ENCODE peak calls at places on chromosomes 5 and 9, in ten cellular contexts. I is body of pancreas, K is tibial artery, Q is heart left ventricle, W is left ventricle myocardium inferior, A is bronchial epithelial cell, D is brain microvascular endothelial cell, Z is GM23338, E is breast epithelium, C is cardiac muscle cell. M is an unnamed sample. For H3K36me3, the result is how much of the 10 kb centered on the place peaks cover.

GRCh38 chr9:126676685-126677143 is 63.0 kb downstream of the LMX1B start:
- DNase-seq in C (no peak), I (no peak), D (no peak), A (no peak), Q (no peak), W (no peak), E (peak), K (no peak), Z (peak), M (no peak)

GRCh38 chr5:105587963-105588662 is 2025.5 kb upstream of the NUDT12 start:
- DNase-seq in E (no peak), A (peak), K (no peak), C (no peak), I (no peak), W (no peak), Z (no peak), Q (no peak), D (no peak), M (no peak)

GRCh38 chr9:126805546-126806262 is 864 bp downstream of the ZBTB43 start:
- DNase-seq in D (peak), C (peak), A (peak), Z (peak), K (no peak), W (peak), I (peak), Q (peak), E (peak), M (peak)

GRCh38 chr5:123000731-123001130 is 35.8 kb downstream of the PPIC start:
- DNase-seq in K (no peak), A (no peak), Z (no peak), W (no peak), D (no peak), C (no peak), I (no peak), E (no peak), Q (no peak), M (no peak)

GRCh38 chr9:123834907-123835562 is 94.9 kb downstream of the DENND1A start:
- DNase-seq in W (no peak), Q (no peak), D (peak), I (no peak), C (peak), A (no peak), K (no peak), Z (peak), E (no peak), M (no peak)

GRCh38 chr5:144971067-144971850 is 800.6 kb downstream of the KCTD16 start:
- DNase-seq in C (no peak), E (no peak), A (peak), Q (no peak), K (no peak), D (no peak), I (no peak), W (no peak), Z (no peak), M (no peak)

GRCh38 chr5:143471041-143471509 is 67.6 kb upstream of the NR3C1 start:
- DNase-seq in Z (no peak), E (no peak), C (peak), Q (no peak), K (no peak), W (no peak), A (peak), D (peak), I (no peak), M (no peak)

GRCh38 chr5:27702339-27702820 is 664.0 kb upstream of the CDH9 start:
- DNase-seq in K (no peak), I (no peak), W (no peak), Q (no peak), D (peak), A (peak), Z (peak), E (no peak), C (peak), M (no peak)

GRCh38 chr9:127886401-127886972 is 9.0 kb upstream of the AK1 start:
- DNase-seq in Z (no peak), K (no peak), E (no peak), I (no peak), A (no peak), C (no peak), W (no peak), D (no peak), Q (peak), M (no peak)

GRCh38 chr5:130385619-130386018 is 481.4 kb downstream of the CHSY3 start:
- DNase-seq in W (no peak), A (no peak), E (no peak), Q (no peak), C (no peak), Z (peak), I (no peak), K (no peak), D (no peak), M (no peak)

DNA sequence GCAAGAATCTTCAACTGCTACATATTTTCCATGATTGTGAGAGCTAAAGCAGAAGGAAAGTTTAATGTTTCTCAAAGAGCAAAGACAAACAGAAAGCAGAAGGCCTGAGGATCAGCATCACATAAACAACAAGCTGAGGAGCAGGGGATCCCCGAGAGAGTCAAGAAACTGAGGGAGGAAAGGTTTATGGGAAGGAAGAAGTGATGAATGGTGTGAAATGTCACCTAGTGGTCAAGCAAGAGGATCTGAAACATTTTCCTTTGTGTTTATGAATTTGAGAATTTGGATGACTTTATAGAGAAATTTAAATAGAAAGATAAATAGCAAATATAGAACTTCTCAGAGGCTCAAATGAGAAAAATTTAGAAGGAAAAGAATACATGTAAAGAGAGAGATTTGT is 481.9 kb downstream of the CHSY3 start:
- DNase-seq in D (no peak), C (no peak), W (no peak), A (no peak), I (no peak), Q (no peak), K (no peak), Z (peak), E (no peak), M (no peak)
- TF ChIP-seq CTCF in D (no peak), C (no peak), W (no peak), A (no peak), I (no peak), Q (no peak), K (no peak), Z (peak), E (no peak), M (no peak)

DNA sequence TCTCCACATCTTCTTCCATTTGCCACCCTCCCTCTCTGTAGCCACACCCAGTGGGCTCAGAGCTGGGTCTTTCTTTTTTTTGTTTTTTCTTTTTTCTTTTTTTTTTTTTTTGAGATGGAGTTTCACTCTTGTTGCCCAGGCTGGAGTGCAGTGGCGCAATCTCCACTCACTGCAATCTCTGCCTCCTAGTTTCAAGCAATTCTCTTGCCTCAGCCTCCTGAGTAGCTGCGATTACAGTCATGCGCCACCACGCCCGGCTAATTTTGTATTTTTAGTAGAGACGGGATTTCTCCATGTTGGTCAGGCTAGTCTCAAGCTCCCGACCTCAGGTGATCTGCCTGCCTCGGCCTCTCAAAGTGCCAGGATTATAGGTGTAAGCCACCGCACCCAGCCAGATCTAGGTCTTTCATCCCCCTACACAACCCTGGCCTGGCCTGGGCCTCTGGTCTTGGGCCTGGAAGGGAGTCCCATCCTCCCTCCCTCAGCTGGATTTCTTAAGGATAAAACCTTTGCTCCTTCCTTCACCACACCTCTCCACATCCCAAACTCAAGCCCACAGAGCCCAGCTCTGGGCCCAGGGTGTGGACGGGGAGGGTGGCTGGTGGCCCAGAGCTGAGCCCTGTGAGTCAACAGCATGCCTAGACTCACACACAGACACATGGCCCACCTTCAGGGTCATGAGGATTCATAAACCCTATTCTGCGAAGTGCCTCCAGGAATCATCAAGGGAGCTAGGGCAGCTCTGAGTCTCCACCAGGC is 18.8 kb upstream of the KCNIP1 start:
- DNase-seq in K (no peak), Z (no peak), A (no peak), W (no peak), E (no peak), Q (no peak), C (no peak), D (no peak), I (no peak), M (peak)
- H3K4me3 ChIP-seq in K (no peak), Z (no peak), A (no peak), W (no peak), E (no peak), Q (no peak), C (no peak), D (no peak), I (no peak), M (no peak)

GRCh38 chr5:177338251-177339106 is 13.0 kb downstream of the LMAN2 start:
- DNase-seq in E (no peak), W (no peak), A (no peak), I (no peak), Z (no peak), D (no peak), C (no peak), K (no peak), Q (no peak), M (peak)

GRCh38 chr5:177336112-177336511 is 15.4 kb downstream of the LMAN2 start:
- DNase-seq in I (no peak), Z (peak), K (no peak), E (no peak), A (no peak), Q (no peak), W (no peak), D (no peak), C (peak), M (peak)

GRCh38 chr5:177335701-177336065 is 15.8 kb downstream of the LMAN2 start:
- DNase-seq in D (no peak), E (no peak), I (no peak), W (peak), K (no peak), C (no peak), A (no peak), Z (no peak), Q (no peak), M (peak)

GRCh38 chr5:177335043-177335700 is 16.3 kb downstream of the LMAN2 start:
- DNase-seq in D (no peak), W (peak), Q (no peak), C (no peak), A (no peak), K (no peak), I (no peak), Z (no peak), E (no peak), M (peak)

GRCh38 chr5:177336603-177337494 is 14.6 kb downstream of the LMAN2 start:
- DNase-seq in A (no peak), Z (no peak), I (no peak), W (no peak), C (no peak), D (no peak), E (peak), K (no peak), Q (no peak), M (peak)
- H3K36me3 ChIP-seq in A (under half), Z (under half), I (under half), W (half or more), C (under half), D (under half), E (under half), K (half or more), Q (half or more), M (half or more)

GRCh38 chr5:108415726-108416125 is 33.8 kb upstream of the FBXL17 start:
- DNase-seq in C (no peak), Q (no peak), Z (no peak), D (no peak), I (no peak), A (peak), W (no peak), E (no peak), K (no peak), M (no peak)
- TF ChIP-seq CTCF in C (no peak), Q (no peak), Z (no peak), D (no peak), I (no peak), A (no peak), W (no peak), E (no peak), K (no peak), M (no peak)

GRCh38 chr9:105132576-105132975 is 111.9 kb upstream of the SLC44A1 start:
- DNase-seq in Z (no peak), A (no peak), Q (no peak), I (no peak), C (peak), E (no peak), K (no peak), W (no peak), D (peak), M (no peak)

GRCh38 chr9:105142406-105143092 is 101.9 kb upstream of the SLC44A1 start:
- DNase-seq in K (no peak), I (no peak), D (peak), W (no peak), C (peak), Z (no peak), A (no peak), E (no peak), Q (no peak), M (no peak)

GRCh38 chr9:105141448-105142101 is 102.9 kb upstream of the SLC44A1 start:
- DNase-seq in Z (no peak), K (no peak), E (no peak), A (no peak), Q (no peak), C (no peak), W (no peak), D (no peak), I (no peak), M (no peak)

GRCh38 chr9:105144076-105144475 is 100.4 kb upstream of the SLC44A1 start:
- DNase-seq in Z (no peak), D (no peak), E (no peak), C (no peak), I (no peak), K (no peak), W (no peak), A (peak), Q (no peak), M (no peak)

GRCh38 chr9:105138306-105138801 is 106.1 kb upstream of the SLC44A1 start:
- DNase-seq in K (no peak), D (peak), A (no peak), W (peak), Z (peak), C (peak), E (peak), I (no peak), Q (peak), M (no peak)
- H3K4me3 ChIP-seq in K (no peak), D (no peak), A (no peak), W (no peak), Z (peak), C (no peak), E (no peak), I (no peak), Q (no peak), M (no peak)

GRCh38 chr5:151182501-151182900 is 24.9 kb upstream of the ANXA6 start:
- DNase-seq in Z (no peak), K (no peak), I (no peak), E (no peak), A (no peak), C (no peak), W (no peak), D (no peak), Q (no peak), M (no peak)

GRCh38 chr5:151182976-151183375 is 25.4 kb upstream of the ANXA6 start:
- DNase-seq in E (no peak), W (no peak), C (no peak), K (no peak), A (no peak), D (no peak), Z (no peak), I (no peak), Q (no peak), M (no peak)

GRCh38 chr5:151184316-151185042 is 26.9 kb upstream of the ANXA6 start:
- DNase-seq in D (no peak), K (no peak), W (no peak), A (no peak), Q (no peak), C (peak), I (no peak), E (no peak), Z (no peak), M (no peak)

GRCh38 chr5:151181818-151182217 is 24.2 kb upstream of the ANXA6 start:
- DNase-seq in W (no peak), Q (no peak), E (no peak), I (no peak), K (no peak), A (no peak), D (no peak), C (no peak), Z (no peak), M (no peak)

GRCh38 chr5:151183451-151184245 is 26.1 kb upstream of the ANXA6 start:
- DNase-seq in C (no peak), A (peak), E (no peak), Q (no peak), W (no peak), Z (no peak), K (no peak), D (no peak), I (no peak), M (no peak)
- H3K36me3 ChIP-seq in C (under half), A (under half), E (under half), Q (half or more), W (half or more), Z (under half), K (under half), D (under half), I (under half), M (half or more)

GRCh38 chr9:98329281-98329680 is 73.8 kb upstream of the TBC1D2 start:
- DNase-seq in Z (no peak), Q (no peak), A (peak), I (no peak), D (no peak), K (no peak), E (no peak), W (no peak), C (no peak), M (no peak)

GRCh38 chr9:98328770-98329169 is 73.3 kb upstream of the TBC1D2 start:
- DNase-seq in K (no peak), Q (no peak), I (no peak), E (no peak), A (no peak), W (no peak), D (no peak), C (no peak), Z (no peak), M (no peak)

GRCh38 chr9:98328141-98328540 is 72.7 kb upstream of the TBC1D2 start:
- DNase-seq in Z (no peak), I (no peak), K (no peak), D (no peak), A (no peak), C (no peak), W (no peak), E (no peak), Q (no peak), M (no peak)

GRCh38 chr9:98330831-98331230 is 75.4 kb upstream of the TBC1D2 start:
- DNase-seq in Q (no peak), D (peak), C (peak), K (no peak), A (no peak), I (no peak), W (no peak), Z (no peak), E (no peak), M (no peak)

DNA sequence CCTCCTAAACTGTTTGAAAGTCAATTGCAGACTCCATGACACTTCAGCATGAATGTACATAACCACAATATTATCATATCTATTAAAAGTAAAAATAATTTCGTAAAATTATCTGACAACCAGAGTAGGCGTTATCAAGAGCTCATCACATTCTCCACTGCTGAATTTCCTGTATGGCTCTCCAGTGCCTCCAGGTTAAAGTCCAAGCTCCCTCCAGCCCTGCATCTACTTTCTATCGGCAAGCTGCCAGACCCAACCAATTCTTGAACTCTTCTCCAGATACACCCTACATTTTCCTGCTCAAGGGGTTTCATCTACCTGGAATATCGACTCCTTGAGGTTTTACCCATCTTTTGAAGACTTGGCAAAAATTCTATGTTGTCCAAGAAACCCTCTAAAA is 74.5 kb upstream of the TBC1D2 start:
- DNase-seq in C (no peak), K (no peak), W (no peak), Z (no peak), I (no peak), A (no peak), E (no peak), D (no peak), Q (no peak), M (no peak)
- TF ChIP-seq CTCF in C (no peak), K (no peak), W (no peak), Z (no peak), I (no peak), A (no peak), E (no peak), D (no peak), Q (no peak), M (no peak)

GRCh38 chr9:134293031-134293521 is 33.2 kb upstream of the RXRA start:
- DNase-seq in Z (no peak), E (no peak), D (no peak), Q (peak), W (no peak), C (no peak), I (no peak), A (no peak), K (no peak), M (peak)

GRCh38 chr9:134295746-134296250 is 30.5 kb upstream of the RXRA start:
- DNase-seq in A (no peak), C (no peak), Z (no peak), I (no peak), Q (peak), D (no peak), E (no peak), W (peak), K (no peak), M (peak)

GRCh38 chr9:134295101-134295745 is 31.0 kb upstream of the RXRA start:
- DNase-seq in Q (peak), Z (no peak), I (no peak), C (no peak), A (no peak), E (no peak), K (no peak), D (no peak), W (peak), M (peak)

GRCh38 chr9:134293576-134294227 is 32.6 kb upstream of the RXRA start:
- DNase-seq in A (no peak), K (no peak), Q (peak), I (no peak), D (no peak), C (peak), Z (no peak), E (no peak), W (peak), M (peak)

DNA sequence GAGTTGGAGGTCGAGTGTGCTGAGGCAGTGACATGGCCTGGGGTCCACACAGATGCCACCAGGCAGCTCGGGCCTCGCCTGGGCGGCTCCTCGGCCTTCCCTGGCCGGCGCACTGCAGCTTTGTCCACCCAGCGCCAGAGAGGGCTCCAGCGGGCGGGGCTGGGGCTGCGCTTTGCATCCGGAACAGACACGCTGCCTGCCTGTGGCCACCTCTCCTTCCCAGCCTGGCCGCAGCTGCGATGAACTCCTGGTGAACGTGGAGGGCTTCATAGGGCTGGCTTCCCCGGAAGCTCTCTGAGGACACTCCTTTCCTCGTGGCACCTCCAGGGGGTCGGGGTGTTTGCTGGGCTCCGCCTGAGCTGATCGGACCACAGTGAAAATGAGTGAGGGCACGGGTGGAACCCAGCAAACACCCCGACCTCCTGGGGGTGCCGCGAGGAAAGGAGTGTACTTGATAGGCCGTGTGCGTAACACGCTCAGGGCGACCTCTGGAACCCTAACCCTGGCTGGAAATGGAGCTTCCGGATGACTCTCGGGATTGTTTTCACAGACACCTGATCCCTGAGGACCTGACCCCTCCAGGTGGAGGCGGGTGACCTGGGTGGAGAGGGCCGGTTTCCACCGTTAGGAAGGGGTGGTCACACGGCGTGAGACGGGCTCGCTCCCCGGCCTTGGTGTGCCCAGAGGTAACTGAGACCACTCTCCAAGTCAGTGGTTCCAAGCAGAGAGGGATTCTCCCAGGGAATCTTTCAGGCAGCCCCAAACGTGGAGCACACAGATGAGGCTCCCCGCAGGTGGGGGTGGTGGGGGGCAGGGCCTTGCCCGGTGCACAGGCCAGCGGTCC is 31.8 kb upstream of the RXRA start:
- DNase-seq in A (no peak), E (no peak), C (peak), D (peak), Q (peak), W (peak), K (no peak), I (no peak), Z (peak), M (peak)
- H3K4me3 ChIP-seq in A (no peak), E (peak), C (no peak), D (no peak), Q (peak), W (peak), K (peak), I (no peak), Z (no peak), M (peak)